ENCODE peak calls at places on chromosome 21, in five cellular contexts. W is NCI-H1105, V is non-pigmented ciliary epithelial cell, G is NCI-H748 treated with DMSO at 0.1 percent for 48 hours, U is ELR. P is an unnamed sample.

GRCh38 chr21:33047231-33047630 is 21.5 kb downstream of the OLIG2 start:
- DNase-seq in W (no peak), V (no peak), G (no peak), U (peak), P (no peak)

GRCh38 chr21:31837613-31838390 is 35.0 kb upstream of the HUNK start:
- DNase-seq in W (no peak), V (no peak), G (no peak), U (no peak), P (no peak)

GRCh38 chr21:41220208-41220733 is 52.3 kb downstream of the BACE2 start:
- DNase-seq in W (no peak), V (no peak), G (no peak), U (no peak), P (no peak)

GRCh38 chr21:40318371-40318770 is 451.1 kb downstream of the PCP4 start:
- DNase-seq in W (no peak), V (no peak), G (no peak), U (no peak), P (no peak)

GRCh38 chr21:45507888-45508508 is 34.2 kb downstream of the SLC19A1 start:
- DNase-seq in W (no peak), V (no peak), G (no peak), U (no peak), P (no peak)

GRCh38 chr21:45496968-45497845 is 45.0 kb downstream of the SLC19A1 start:
- DNase-seq in W (no peak), V (no peak), G (no peak), U (no peak), P (no peak)

GRCh38 chr21:36571556-36571955 is 91.6 kb upstream of the CLDN14 start:
- DNase-seq in W (no peak), V (no peak), G (no peak), U (no peak), P (no peak)

GRCh38 chr21:38814126-38815059 is 8.7 kb downstream of the ETS2 start:
- DNase-seq in W (no peak), V (no peak), G (no peak), U (no peak), P (no peak)

GRCh38 chr21:39763282-39763970 is 18.4 kb downstream of the IGSF5 start:
- DNase-seq in W (no peak), V (peak), G (no peak), U (no peak), P (no peak)

GRCh38 chr21:35257413-35257812 is 208.3 kb upstream of the RUNX1 start:
- DNase-seq in W (no peak), V (peak), G (no peak), U (peak), P (no peak)

GRCh38 chr21:39153842-39154241 is 29.4 kb downstream of the PSMG1 start:
- DNase-seq in W (no peak), V (no peak), G (no peak), U (peak), P (no peak)

GRCh38 chr21:10464975-10465374 is 56.4 kb upstream of the TPTE start:
- DNase-seq in W (no peak), V (no peak), G (no peak), U (no peak), P (no peak)

GRCh38 chr21:40143822-40144525 is 276.7 kb downstream of the PCP4 start:
- DNase-seq in W (peak), V (peak), G (peak), U (peak), P (peak)

GRCh38 chr21:43712268-43712942 is 6.5 kb upstream of the PDXK start:
- DNase-seq in W (no peak), V (no peak), G (peak), U (peak), P (no peak)

P was measured in NCI-H446.